ENCODE peak calls at places on chromosome 2, in ten cellular contexts. S, D, O, M, P, X, K, U, V and Z are unnamed samples.

GRCh38 chr2:85132392-85132791 is 800 bp upstream of the TCF7L1 start:
- DNase-seq in D (no peak), V (no peak), P (no peak), M (no peak), O (no peak), X (peak; percentile 14), S (no peak), U (peak; percentile 35), K (no peak), Z (no peak)

GRCh38 chr2:129224486-129224885 is 755.0 kb upstream of the RAB6C start:
- DNase-seq in P (no peak), X (no peak), V (no peak), S (no peak), O (no peak), K (no peak), D (no peak), U (no peak), M (no peak), Z (no peak)

GRCh38 chr2:234565842-234566619 is 69.2 kb upstream of the ARL4C start:
- DNase-seq in P (no peak), M (no peak), X (no peak), V (no peak), K (no peak), O (no peak), D (no peak), S (no peak), U (no peak), Z (no peak)

GRCh38 chr2:195562624-195563566 is 94.1 kb upstream of the SLC39A10 start:
- DNase-seq in D (no peak), M (peak; percentile 48), P (no peak), S (no peak), U (no peak), V (no peak), K (no peak), X (no peak), O (no peak), Z (peak; percentile 46)

GRCh38 chr2:227221120-227221519 is 56.7 kb downstream of the COL4A3 start:
- DNase-seq in S (no peak), V (no peak), O (peak; percentile 1), P (no peak), U (no peak), K (no peak), X (no peak), D (no peak), M (no peak), Z (no peak)

GRCh38 chr2:140465301-140465700 is 1665.5 kb downstream of the LRP1B start:
- DNase-seq in M (no peak), D (no peak), O (no peak), V (no peak), P (no peak), S (no peak), U (no peak), X (no peak), K (no peak), Z (no peak)

GRCh38 chr2:110157153-110157793 is 41.7 kb upstream of the MALL start:
- DNase-seq in U (peak; percentile 63), X (peak; percentile 35), K (no peak), O (no peak), D (no peak), V (peak; percentile 23), M (peak; percentile 13), S (peak; percentile 48), P (no peak), Z (peak; percentile 54)

GRCh38 chr2:11579867-11580659 is 46.2 kb downstream of the GREB1 start:
- DNase-seq in D (no peak), S (no peak), K (peak; percentile 43), P (no peak), M (no peak), X (no peak), U (no peak), O (no peak), V (no peak), Z (no peak)

GRCh38 chr2:109098251-109098920 is 30.6 kb upstream of the SH3RF3 start:
- DNase-seq in K (no peak), O (no peak), M (no peak), U (no peak), S (no peak), P (no peak), D (no peak), X (no peak), V (no peak), Z (no peak)